ENCODE peak calls at places on chromosomes 2 and 18, in four cellular contexts. One of them, this sample, is unnamed.

GRCh38 chr2:16755377-16755776 is 89.7 kb upstream of the CYRIA start:
- DNase-seq in K562: no peak
- DNase-seq in HepG2: no peak
- DNase-seq in GM12878: no peak
- DNase-seq in this sample: no peak

GRCh38 chr2:55175254-55176093 is 56.6 kb downstream of the CLHC1 start:
- DNase-seq in K562: peak
- DNase-seq in HepG2: peak
- DNase-seq in GM12878: no peak
- DNase-seq in this sample: peak

GRCh38 chr2:173970421-173971042 is 5.4 kb upstream of the SP3 start:
- DNase-seq in K562: no peak
- DNase-seq in HepG2: no peak
- DNase-seq in GM12878: no peak
- DNase-seq in this sample: no peak

GRCh38 chr2:232927793-232928563 is 57.9 kb downstream of the SNORC start:
- DNase-seq in K562: peak
- DNase-seq in HepG2: no peak
- DNase-seq in GM12878: no peak
- DNase-seq in this sample: peak

GRCh38 chr2:127423476-127423840 is 5.2 kb downstream of the PROC start:
- DNase-seq in K562: no peak
- DNase-seq in HepG2: no peak
- DNase-seq in GM12878: no peak
- DNase-seq in this sample: no peak

GRCh38 chr2:238427435-238428162 is 872 bp downstream of the ASB1 start:
- DNase-seq in K562: peak
- DNase-seq in HepG2: no peak
- DNase-seq in GM12878: no peak
- DNase-seq in this sample: no peak

GRCh38 chr18:12296457-12296856 is 11.6 kb upstream of the TUBB6 start:
- DNase-seq in K562: no peak
- DNase-seq in HepG2: no peak
- DNase-seq in GM12878: no peak
- DNase-seq in this sample: no peak

GRCh38 chr2:30224147-30224546 is 7.2 kb upstream of the LBH start:
- DNase-seq in K562: no peak
- DNase-seq in HepG2: no peak
- DNase-seq in GM12878: no peak
- DNase-seq in this sample: no peak

GRCh38 chr2:222672068-222672401 is 577 bp downstream of the MOGAT1 start:
- DNase-seq in K562: no peak
- DNase-seq in HepG2: no peak
- DNase-seq in GM12878: no peak
- DNase-seq in this sample: no peak

GRCh38 chr2:53512071-53512841 is 255.3 kb upstream of the CHAC2 start:
- DNase-seq in K562: no peak
- DNase-seq in HepG2: no peak
- DNase-seq in GM12878: no peak
- DNase-seq in this sample: no peak

DNA sequence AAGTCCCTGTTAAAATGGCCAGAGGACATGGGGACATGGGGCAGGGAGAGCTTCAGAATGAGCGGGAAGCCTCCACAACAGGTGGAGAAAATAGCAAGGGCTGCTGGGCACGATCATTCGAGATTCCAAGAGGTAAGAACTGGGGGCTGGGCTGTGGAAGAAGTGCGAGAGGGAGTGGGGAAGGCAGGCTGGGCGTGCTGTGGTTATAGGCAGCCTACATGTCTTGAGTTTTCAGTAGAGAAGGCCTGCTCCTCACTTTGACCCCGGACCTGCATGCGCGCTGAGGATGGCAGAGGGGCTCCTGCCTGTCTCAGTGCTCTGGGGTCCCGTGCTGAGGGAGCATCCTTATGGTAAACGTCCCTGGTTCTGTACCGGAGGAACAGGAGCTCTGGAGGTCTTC is 115.5 kb downstream of the AGAP1 start:
- DNase-seq in K562: no peak
- DNase-seq in HepG2: no peak
- DNase-seq in GM12878: no peak
- DNase-seq in this sample: no peak
- TF ChIP-seq FOXM1 in K562: no peak
- TF ChIP-seq FOXM1 in HepG2: no peak
- TF ChIP-seq FOXM1 in GM12878: no peak
- TF ChIP-seq FOXM1 in this sample: no peak

GRCh38 chr18:58097127-58097906 is 53.3 kb downstream of the NEDD4L start:
- DNase-seq in K562: no peak
- DNase-seq in HepG2: peak
- DNase-seq in GM12878: no peak
- DNase-seq in this sample: no peak

GRCh38 chr18:58095251-58095650 is 51.2 kb downstream of the NEDD4L start:
- DNase-seq in K562: no peak
- DNase-seq in HepG2: no peak
- DNase-seq in GM12878: no peak
- DNase-seq in this sample: no peak

GRCh38 chr18:58097907-58098166 is 53.8 kb downstream of the NEDD4L start:
- DNase-seq in K562: no peak
- DNase-seq in HepG2: no peak
- DNase-seq in GM12878: no peak
- DNase-seq in this sample: no peak

GRCh38 chr18:58095655-58096054 is 51.6 kb downstream of the NEDD4L start:
- DNase-seq in K562: no peak
- DNase-seq in HepG2: no peak
- DNase-seq in GM12878: no peak
- DNase-seq in this sample: no peak

GRCh38 chr18:58096658-58097057 is 52.6 kb downstream of the NEDD4L start:
- DNase-seq in K562: no peak
- DNase-seq in HepG2: no peak
- DNase-seq in GM12878: no peak
- DNase-seq in this sample: no peak
- TF ChIP-seq SP1 in K562: no peak
- TF ChIP-seq SP1 in HepG2: no peak
- TF ChIP-seq SP1 in GM12878: no peak
- TF ChIP-seq SP1 in this sample: no peak

GRCh38 chr2:168198476-168199192 is 48.8 kb downstream of the STK39 start:
- DNase-seq in K562: no peak
- DNase-seq in HepG2: peak
- DNase-seq in GM12878: no peak
- DNase-seq in this sample: no peak
- TF ChIP-seq FOXM1 in K562: no peak
- TF ChIP-seq FOXM1 in HepG2: no peak
- TF ChIP-seq FOXM1 in GM12878: no peak
- TF ChIP-seq FOXM1 in this sample: no peak

GRCh38 chr2:95208101-95208500 is 780 bp downstream of the ZNF892 start:
- DNase-seq in K562: no peak
- DNase-seq in HepG2: no peak
- DNase-seq in GM12878: no peak
- DNase-seq in this sample: no peak
- TF ChIP-seq SP1 in K562: no peak
- TF ChIP-seq SP1 in HepG2: no peak
- TF ChIP-seq SP1 in GM12878: no peak
- TF ChIP-seq SP1 in this sample: no peak

GRCh38 chr18:8478968-8479370 is 130.3 kb upstream of the RAB12 start:
- DNase-seq in K562: no peak
- DNase-seq in HepG2: no peak
- DNase-seq in GM12878: no peak
- DNase-seq in this sample: no peak

GRCh38 chr18:8479826-8480225 is 129.4 kb upstream of the RAB12 start:
- DNase-seq in K562: no peak
- DNase-seq in HepG2: no peak
- DNase-seq in GM12878: no peak
- DNase-seq in this sample: no peak

GRCh38 chr18:8477615-8478014 is 131.6 kb upstream of the RAB12 start:
- DNase-seq in K562: no peak
- DNase-seq in HepG2: no peak
- DNase-seq in GM12878: no peak
- DNase-seq in this sample: no peak

GRCh38 chr18:8478166-8478967 is 130.9 kb upstream of the RAB12 start:
- DNase-seq in K562: peak
- DNase-seq in HepG2: peak
- DNase-seq in GM12878: no peak
- DNase-seq in this sample: peak

DNA sequence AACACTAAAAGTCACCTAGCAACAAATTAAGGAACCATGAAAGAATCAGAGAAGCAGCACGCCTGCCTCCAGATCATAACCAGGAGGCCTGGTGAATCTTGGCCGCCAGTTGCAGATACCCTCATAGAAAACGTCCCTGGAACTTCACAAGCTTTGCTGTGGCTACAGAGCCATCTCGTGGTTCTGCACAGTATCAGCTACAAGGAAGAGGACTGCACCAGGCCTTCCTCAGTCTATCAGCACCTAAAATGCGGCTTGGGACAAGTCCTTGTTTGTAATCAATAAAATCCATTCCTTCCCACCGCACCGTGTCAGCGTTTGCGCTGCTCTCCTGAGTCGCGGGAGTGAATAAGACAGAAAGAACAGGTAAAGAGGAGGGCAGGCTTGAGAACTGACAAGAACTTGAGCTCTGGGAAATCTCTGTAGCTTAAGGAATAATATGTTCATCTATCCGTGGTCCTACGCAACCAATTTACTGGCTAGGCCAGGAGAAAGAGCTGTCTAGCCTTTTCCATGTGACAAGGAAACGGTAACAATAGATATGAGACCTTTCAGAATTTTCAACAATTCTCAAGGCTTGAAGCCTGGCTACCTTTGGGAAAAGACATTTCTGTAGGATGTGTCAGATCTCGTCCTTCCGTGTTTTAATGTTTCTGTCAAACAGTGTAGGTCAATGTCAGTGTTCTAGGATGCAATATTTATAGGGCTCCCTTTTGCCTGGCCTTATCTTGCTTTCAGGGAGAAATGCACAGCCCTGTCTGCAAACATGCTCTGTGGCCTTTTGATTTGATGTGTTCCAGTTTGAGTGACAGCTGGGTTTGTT is 128.5 kb upstream of the RAB12 start:
- DNase-seq in K562: no peak
- DNase-seq in HepG2: peak
- DNase-seq in GM12878: no peak
- DNase-seq in this sample: peak
- TF ChIP-seq FOXM1 in K562: no peak
- TF ChIP-seq FOXM1 in HepG2: no peak
- TF ChIP-seq FOXM1 in GM12878: no peak
- TF ChIP-seq FOXM1 in this sample: no peak

This sample was measured in HEK293T.